ENCODE peak calls at places on chromosomes 12 and 14, in six cellular contexts. Y is tibial nerve, S is ovary, Z is A549, O is sigmoid colon, W is stomach. J is an unnamed sample.
A peak's percentile ranks its signal among the peaks of the same experiment; 100 is the strongest.

GRCh38 chr12:112836736-112837628 is 45.4 kb downstream of the RPH3A start:
- DNase-seq in Y (no peak), S (no peak), Z (no peak), O (no peak), W (no peak), J (no peak)

GRCh38 chr14:55701638-55702037 is 121.6 kb downstream of the KTN1 start:
- DNase-seq in Y (no peak), S (no peak), Z (no peak), O (no peak), W (no peak), J (no peak)

GRCh38 chr14:68145036-68145435 is 325.5 kb downstream of the RAD51B start:
- DNase-seq in Y (no peak), S (no peak), Z (no peak), O (no peak), W (no peak), J (no peak)

GRCh38 chr12:111864935-111865334 is 22.9 kb downstream of the MAPKAPK5 start:
- DNase-seq in Y (no peak), S (no peak), Z (no peak), O (no peak), W (no peak), J (no peak)

GRCh38 chr12:51683763-51684357 is 92.8 kb downstream of the SCN8A start:
- DNase-seq in Y (no peak), S (no peak), Z (no peak), O (no peak), W (peak; percentile 38), J (no peak)

GRCh38 chr12:29847246-29847645 is 63.5 kb upstream of the TMTC1 start:
- DNase-seq in Y (no peak), S (no peak), Z (no peak), O (no peak), W (no peak), J (no peak)

GRCh38 chr14:101587403-101587998 is 26.2 kb downstream of the DIO3 start:
- DNase-seq in Y (no peak), S (peak; percentile 9), Z (no peak), O (no peak), W (no peak), J (no peak)

GRCh38 chr12:69161835-69162234 is 77.5 kb upstream of the CPSF6 start:
- DNase-seq in Y (no peak), S (no peak), Z (no peak), O (no peak), W (no peak), J (no peak)

GRCh38 chr12:109650808-109651207 is 62.8 kb upstream of the FAM222A start:
- DNase-seq in Y (no peak), S (no peak), Z (no peak), O (no peak), W (no peak), J (no peak)

GRCh38 chr14:103948442-103948841 is 6.1 kb upstream of the RD3L start:
- DNase-seq in Y (no peak), S (no peak), Z (no peak), O (no peak), W (no peak), J (no peak)

GRCh38 chr12:119989619-119990381 is 764 bp downstream of the BICDL1 start:
- DNase-seq in Y (peak; percentile 69), S (peak; percentile 56), Z (peak; percentile 48), O (peak; percentile 73), W (peak; percentile 90), J (peak; percentile 86)

GRCh38 chr12:87728936-87729593 is 300.1 kb downstream of the C12orf50 start:
- DNase-seq in Y (no peak), S (no peak), Z (no peak), O (no peak), W (no peak), J (no peak)

GRCh38 chr12:6372403-6373003 is 2.9 kb downstream of the SCNN1A start:
- DNase-seq in Y (peak; percentile 52), S (peak; percentile 17), Z (peak; percentile 81), O (peak; percentile 67), W (peak; percentile 45), J (peak; percentile 78)

GRCh38 chr14:63725786-63726185 is 2.1 kb downstream of the SGPP1 start:
- DNase-seq in Y (no peak), S (no peak), Z (no peak), O (no peak), W (no peak), J (no peak)

GRCh38 chr12:101929365-101930041 is 52.1 kb downstream of the DRAM1 start:
- DNase-seq in Y (no peak), S (no peak), Z (no peak), O (no peak), W (no peak), J (no peak)
- TF ChIP-seq EP300 in Y (no peak), S (no peak), Z (no peak), O (no peak), W (no peak), J (no peak)

GRCh38 chr12:122754790-122755189 is 2.2 kb downstream of the DENR start:
- DNase-seq in Y (no peak), S (no peak), Z (no peak), O (no peak), W (no peak), J (no peak)

GRCh38 chr12:122753213-122753571 is 568 bp downstream of the DENR start:
- DNase-seq in Y (no peak), S (no peak), Z (no peak), O (no peak), W (no peak), J (no peak)

GRCh38 chr12:122749569-122750332 is 2.9 kb upstream of the DENR start:
- DNase-seq in Y (no peak), S (no peak), Z (peak; percentile 64), O (no peak), W (no peak), J (no peak)

GRCh38 chr12:122757568-122757967 is 4.9 kb downstream of the DENR start:
- DNase-seq in Y (no peak), S (no peak), Z (no peak), O (no peak), W (no peak), J (no peak)

DNA sequence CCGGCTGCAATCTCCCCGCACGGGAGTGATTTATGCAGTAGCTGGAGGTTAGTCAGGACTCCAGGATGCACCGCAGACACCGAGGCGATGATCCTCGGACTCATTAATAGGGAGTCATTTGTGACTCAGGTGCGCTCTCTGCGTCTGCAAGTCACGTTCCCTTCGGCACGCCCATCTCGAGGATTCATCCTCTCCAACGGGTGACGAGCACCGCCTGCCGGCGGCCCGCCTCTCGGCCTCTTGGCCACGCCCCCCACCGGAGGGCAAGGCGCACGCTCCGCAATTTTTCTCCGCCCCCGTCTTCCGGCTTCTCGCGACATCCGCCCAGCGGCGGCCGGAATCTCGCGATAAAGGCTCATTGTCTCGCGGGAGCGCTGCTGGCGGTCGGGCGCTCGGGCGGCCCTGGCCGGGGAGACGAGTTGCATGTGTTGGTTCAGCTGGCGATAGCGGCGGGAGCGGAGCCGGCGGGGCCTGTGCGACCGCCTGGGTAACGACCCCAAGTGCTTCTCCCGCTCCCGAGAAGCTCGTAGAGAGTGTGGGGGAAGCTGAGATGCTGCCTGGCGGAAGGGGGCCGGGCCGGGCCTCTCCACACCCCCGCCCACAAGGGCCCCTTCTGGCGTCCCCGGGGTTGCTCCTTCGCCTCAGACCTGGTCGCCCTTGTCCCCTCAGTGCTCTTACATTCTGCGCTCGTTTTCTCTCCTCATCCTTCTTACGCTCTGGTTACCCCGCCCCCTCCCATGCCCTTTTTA is at the start of gene DENR:
- DNase-seq in Y (peak; percentile 96), S (peak; percentile 99), Z (peak; percentile 98), O (peak; percentile 99), W (peak; percentile 99), J (peak; percentile 99)
- TF ChIP-seq POLR2A in Y (peak; percentile 74), S (peak; percentile 46), Z (peak; percentile 80), O (peak; percentile 82), W (no peak), J (peak; percentile 35)

GRCh38 chr12:8491848-8492530 is 21.3 kb upstream of the CLEC4D start:
- DNase-seq in Y (no peak), S (no peak), Z (no peak), O (no peak), W (no peak), J (no peak)
- TF ChIP-seq CTCF in Y (no peak), S (no peak), Z (no peak), O (no peak), W (no peak), J (no peak)

DNA sequence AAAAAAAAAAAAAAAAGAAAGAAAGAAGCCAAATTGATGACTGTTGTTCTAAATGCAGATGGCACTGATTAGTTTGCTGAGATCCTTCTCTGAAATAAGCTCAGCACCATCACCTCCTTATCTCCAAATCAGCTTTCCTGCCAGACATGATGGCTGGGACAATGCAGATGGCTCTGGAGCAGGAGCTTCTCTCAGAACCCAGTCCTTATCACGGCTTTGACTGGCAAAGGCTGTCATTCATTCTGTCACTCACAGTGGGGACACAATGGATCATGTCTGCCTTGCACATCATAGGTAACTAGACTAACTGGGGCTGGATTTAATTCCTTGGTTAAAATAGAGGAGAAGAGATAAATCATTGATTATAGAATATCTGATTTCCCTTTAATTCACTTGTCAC is 146.3 kb downstream of the PDZRN4 start:
- DNase-seq in Y (no peak), S (no peak), Z (no peak), O (no peak), W (no peak), J (no peak)
- TF ChIP-seq EP300 in Y (no peak), S (no peak), Z (no peak), O (no peak), W (no peak), J (no peak)

GRCh38 chr12:49707127-49707811 is at the start of gene FMNL3:
- DNase-seq in Y (peak; percentile 98), S (peak; percentile 99), Z (peak; percentile 93), O (peak; percentile 99), W (peak; percentile 99), J (peak; percentile 100)
- TF ChIP-seq POLR2A in Y (peak; percentile 77), S (peak; percentile 65), Z (peak; percentile 35), O (peak; percentile 30), W (no peak), J (no peak)

GRCh38 chr12:977163-977562 is 13.9 kb upstream of the ERC1 start:
- DNase-seq in Y (no peak), S (no peak), Z (no peak), O (no peak), W (no peak), J (no peak)
- TF ChIP-seq CTCF in Y (no peak), S (no peak), Z (no peak), O (no peak), W (no peak), J (no peak)

J was measured in upper lobe of left lung.